ENCODE peak calls at places on chromosome 1, in four cellular contexts. A is K562, C is GM12878, I is HepG2. B is an unnamed sample.

GRCh38 chr1:198890531-198890930 is 251.7 kb downstream of the PTPRC start:
- DNase-seq in A (no peak), C (no peak), I (no peak), B (no peak)

GRCh38 chr1:38505950-38506349 is 353.6 kb downstream of the RRAGC start:
- DNase-seq in A (no peak), C (no peak), I (no peak), B (no peak)

GRCh38 chr1:154955039-154955717 is 721 bp downstream of the PBXIP1 start:
- DNase-seq in A (peak; percentile 71), C (no peak), I (peak; percentile 77), B (no peak)

GRCh38 chr1:211332036-211332616 is 5.5 kb downstream of the TRAF5 start:
- DNase-seq in A (peak; percentile 30), C (no peak), I (no peak), B (no peak)

GRCh38 chr1:89736937-89737733 is 83.7 kb upstream of the LRRC8D start:
- DNase-seq in A (no peak), C (no peak), I (no peak), B (no peak)

GRCh38 chr1:45952072-45952471 is 148.7 kb downstream of the MAST2 start:
- DNase-seq in A (no peak), C (no peak), I (no peak), B (no peak)

GRCh38 chr1:41950820-41951219 is 32.1 kb upstream of the HIVEP3 start:
- DNase-seq in A (no peak), C (peak; percentile 81), I (no peak), B (no peak)

GRCh38 chr1:3902111-3902511 is 2.0 kb upstream of the C1orf174 start:
- DNase-seq in A (no peak), C (no peak), I (no peak), B (no peak)

GRCh38 chr1:171313319-171313834 is 606 bp upstream of the FMO4 start:
- DNase-seq in A (no peak), C (no peak), I (no peak), B (no peak)

GRCh38 chr1:91555821-91556531 is 55.3 kb downstream of the CDC7 start:
- DNase-seq in A (peak; percentile 33), C (no peak), I (no peak), B (no peak)

GRCh38 chr1:214494706-214495105 is 56.7 kb downstream of the PTPN14 start:
- DNase-seq in A (no peak), C (no peak), I (no peak), B (no peak)

GRCh38 chr1:219461891-219462528 is 150.9 kb downstream of the ZC3H11B start:
- DNase-seq in A (no peak), C (no peak), I (no peak), B (no peak)

GRCh38 chr1:7388141-7388487 is 383.0 kb upstream of the VAMP3 start:
- DNase-seq in A (no peak), C (no peak), I (no peak), B (no peak)

GRCh38 chr1:154603317-154603716 is 4.7 kb downstream of the ADAR start:
- DNase-seq in A (no peak), C (no peak), I (no peak), B (no peak)

GRCh38 chr1:151995774-151996173 is 2.1 kb upstream of the S100A10 start:
- DNase-seq in A (no peak), C (no peak), I (no peak), B (no peak)

GRCh38 chr1:179087665-179088064 is 5.8 kb downstream of the TOR3A start:
- DNase-seq in A (peak; percentile 39), C (no peak), I (no peak), B (no peak)

GRCh38 chr1:183093821-183094287 is 70.6 kb downstream of the LAMC1 start:
- DNase-seq in A (no peak), C (no peak), I (no peak), B (no peak)

GRCh38 chr1:29269356-29269755 is 33.0 kb downstream of the PTPRU start:
- DNase-seq in A (no peak), C (no peak), I (no peak), B (no peak)

GRCh38 chr1:61921435-61921834 is 179.2 kb downstream of the PATJ start:
- DNase-seq in A (no peak), C (no peak), I (no peak), B (no peak)

GRCh38 chr1:65882091-65882490 is 89.4 kb downstream of the PDE4B start:
- DNase-seq in A (no peak), C (no peak), I (no peak), B (no peak)

GRCh38 chr1:180939072-180939705 is 26.5 kb downstream of the KIAA1614 start:
- DNase-seq in A (no peak), C (no peak), I (no peak), B (no peak)

GRCh38 chr1:173406783-173407230 is 70.3 kb upstream of the PRDX6 start:
- DNase-seq in A (no peak), C (no peak), I (no peak), B (no peak)

GRCh38 chr1:202143011-202143767 is 1.3 kb downstream of the ARL8A start:
- DNase-seq in A (no peak), C (no peak), I (peak; percentile 75), B (no peak)

GRCh38 chr1:183248989-183249691 is 63.1 kb downstream of the LAMC2 start:
- DNase-seq in A (no peak), C (no peak), I (no peak), B (no peak)

GRCh38 chr1:192904438-192904895 is 95.6 kb downstream of the RGS2 start:
- DNase-seq in A (no peak), C (no peak), I (no peak), B (no peak)

GRCh38 chr1:116804736-116805135 is 50.5 kb downstream of the CD2 start:
- DNase-seq in A (no peak), C (no peak), I (no peak), B (no peak)

GRCh38 chr1:181518152-181518551 is 34.8 kb downstream of the CACNA1E start:
- DNase-seq in A (no peak), C (no peak), I (no peak), B (no peak)

GRCh38 chr1:56510642-56511021 is 68.7 kb downstream of the PLPP3 start:
- DNase-seq in A (no peak), C (no peak), I (no peak), B (no peak)

GRCh38 chr1:109657970-109658369 is 2.1 kb downstream of the GSTM4 start:
- DNase-seq in A (no peak), C (no peak), I (no peak), B (no peak)

GRCh38 chr1:109657395-109657794 is 1.5 kb downstream of the GSTM4 start:
- DNase-seq in A (no peak), C (no peak), I (no peak), B (no peak)

GRCh38 chr1:109654519-109654918 is 1.4 kb upstream of the GSTM4 start:
- DNase-seq in A (no peak), C (no peak), I (no peak), B (no peak)

GRCh38 chr1:109653286-109653685 is 2.6 kb upstream of the GSTM4 start:
- DNase-seq in A (no peak), C (no peak), I (no peak), B (no peak)

DNA sequence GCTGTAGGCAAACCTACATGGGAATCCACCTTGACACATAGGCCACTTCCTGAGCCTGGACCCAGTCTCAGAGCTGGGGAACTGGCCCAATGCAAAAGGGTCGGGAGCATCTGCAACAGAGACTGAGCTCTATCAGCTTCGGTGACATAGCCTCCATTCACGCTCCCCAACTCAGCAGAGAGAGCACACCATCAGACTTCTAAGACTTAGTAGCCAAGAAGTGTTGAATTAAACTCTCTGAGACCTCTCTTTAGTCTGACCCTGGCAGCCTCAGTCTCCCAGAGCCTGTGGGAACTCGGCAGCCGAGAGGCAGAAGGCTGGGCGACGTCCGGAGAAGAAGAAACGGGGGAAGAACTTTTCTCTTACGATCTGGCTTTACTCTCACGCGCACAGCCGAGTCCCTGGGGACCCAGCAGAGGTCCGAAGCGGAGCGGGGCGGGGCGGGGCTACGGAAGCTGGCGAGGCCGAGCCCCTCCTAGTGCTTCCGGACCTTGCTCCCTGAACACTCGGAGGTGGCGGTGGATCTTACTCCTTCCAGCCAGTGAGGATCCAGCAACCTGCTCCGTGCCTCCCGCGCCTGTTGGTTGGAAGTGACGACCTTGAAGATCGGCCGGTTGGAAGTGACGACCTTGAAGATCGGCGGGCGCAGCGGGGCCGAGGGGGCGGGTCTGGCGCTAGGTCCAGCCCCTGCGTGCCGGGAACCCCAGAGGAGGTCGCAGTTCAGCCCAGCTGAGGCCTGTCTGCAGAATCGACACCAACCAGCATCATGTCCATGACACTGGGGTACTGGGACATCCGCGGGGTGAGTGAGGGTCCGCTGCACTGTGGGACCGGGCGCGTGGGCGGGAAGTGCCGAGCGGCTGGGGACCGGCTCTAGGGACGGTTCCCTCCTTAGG is at the start of gene GSTM4:
- DNase-seq in A (peak; percentile 94), C (peak; percentile 47), I (peak; percentile 59), B (peak; percentile 71)
- TF ChIP-seq FOXK2 in A (no peak), C (no peak), I (no peak), B (no peak)

GRCh38 chr1:21880619-21880970 is 56.5 kb downstream of the HSPG2 start:
- DNase-seq in A (no peak), C (no peak), I (no peak), B (no peak)

GRCh38 chr1:21878009-21878809 is 58.9 kb downstream of the HSPG2 start:
- DNase-seq in A (no peak), C (no peak), I (no peak), B (no peak)

GRCh38 chr1:21878840-21879478 is 58.2 kb downstream of the HSPG2 start:
- DNase-seq in A (no peak), C (no peak), I (no peak), B (no peak)

GRCh38 chr1:21881250-21881649 is 55.9 kb downstream of the HSPG2 start:
- DNase-seq in A (no peak), C (no peak), I (no peak), B (no peak)

GRCh38 chr1:21879928-21880618 is 57.0 kb downstream of the HSPG2 start:
- DNase-seq in A (no peak), C (no peak), I (no peak), B (no peak)
- TF ChIP-seq FOXM1 in A (no peak), C (no peak), I (no peak), B (no peak)

GRCh38 chr1:11012260-11013159 is at the start of gene TARDBP:
- DNase-seq in A (peak; percentile 99), C (peak; percentile 72), I (peak; percentile 79), B (peak; percentile 99)

DNA sequence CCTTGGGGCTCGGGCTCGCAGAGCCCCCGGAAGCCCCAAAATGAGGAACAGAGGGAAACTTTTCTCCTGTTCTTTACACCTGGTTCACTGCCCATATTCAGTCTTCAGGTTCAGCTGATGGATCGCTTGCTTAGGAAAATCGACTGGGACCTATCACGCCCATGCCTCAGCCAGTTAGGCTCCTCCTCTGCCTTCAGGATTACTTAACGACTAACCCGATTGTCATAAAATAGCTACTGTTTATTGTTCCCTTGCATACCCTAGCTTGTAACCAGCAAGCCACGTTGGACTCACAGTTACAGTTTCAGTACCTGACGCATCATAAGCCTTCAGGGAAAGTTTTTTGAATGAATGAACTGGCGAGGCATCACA is 692 bp downstream of the TARDBP start:
- DNase-seq in A (no peak), C (no peak), I (peak; percentile 27), B (peak; percentile 46)
- TF ChIP-seq BHLHE40 in A (no peak), C (no peak), I (no peak), B (no peak)

DNA sequence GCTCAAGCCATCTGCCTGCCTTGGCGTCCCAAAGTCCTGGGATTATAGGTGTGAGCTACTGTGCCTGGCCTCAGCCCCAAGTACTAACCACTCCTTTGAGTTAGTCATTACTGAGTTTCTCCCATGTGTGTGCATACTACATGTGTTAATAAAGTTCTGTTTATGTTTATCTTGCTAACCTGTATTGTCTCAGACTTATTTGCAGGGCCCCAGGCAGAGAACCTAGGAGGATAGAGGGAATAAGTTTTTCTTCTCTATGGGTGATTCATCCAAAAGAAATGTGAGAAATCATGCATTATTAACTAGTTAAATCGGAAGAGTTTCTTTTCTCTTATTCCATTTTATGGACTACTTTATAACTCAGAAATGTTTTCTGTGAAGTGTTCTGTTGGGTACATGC is 203.9 kb upstream of the CACYBP start:
- DNase-seq in A (no peak), C (no peak), I (no peak), B (no peak)
- TF ChIP-seq FOXK2 in A (no peak), C (no peak), I (no peak), B (no peak)